ENCODE peak calls at places on chromosomes 13 and 19, in four cellular contexts. O is heart left ventricle, A is PC-9, F is GM23338. H is an unnamed sample.

GRCh38 chr13:96519380-96519779 is 429.5 kb downstream of the HS6ST3 start:
- DNase-seq in O (no peak), A (no peak), F (no peak), H (no peak)

GRCh38 chr13:24921881-24922280 is 157.9 kb downstream of the RNF17 start:
- DNase-seq in O (no peak), A (no peak), F (no peak), H (no peak)

GRCh38 chr19:3061214-3062161 is 807 bp downstream of the TLE5 start:
- DNase-seq in O (peak; percentile 78), A (no peak), F (no peak), H (no peak)

GRCh38 chr13:67971291-67971690 is 741.2 kb upstream of the PCDH9 start:
- DNase-seq in O (no peak), A (no peak), F (peak; percentile 3), H (no peak)

GRCh38 chr19:21128901-21129698 is 12.7 kb upstream of the ZNF431 start:
- DNase-seq in O (no peak), A (no peak), F (no peak), H (no peak)

GRCh38 chr19:58229255-58229639 is 533 bp downstream of the ZNF544 start:
- DNase-seq in O (peak; percentile 41), A (no peak), F (peak; percentile 71), H (no peak)

GRCh38 chr13:113634279-113635047 is 23.5 kb downstream of the ATP4B start:
- DNase-seq in O (peak; percentile 7), A (no peak), F (no peak), H (no peak)

GRCh38 chr13:51802601-51803000 is 1.4 kb downstream of the DHRS12 start:
- DNase-seq in O (no peak), A (no peak), F (no peak), H (no peak)

GRCh38 chr13:51834581-51835158 is 10.3 kb downstream of the TMEM272 start:
- DNase-seq in O (no peak), A (no peak), F (no peak), H (no peak)

GRCh38 chr19:7006305-7006704 is 14.9 kb downstream of the MBD3L2B start:
- DNase-seq in O (no peak), A (no peak), F (no peak), H (no peak)

GRCh38 chr19:49635530-49636229 is 4.3 kb downstream of the RRAS start:
- DNase-seq in O (no peak), A (no peak), F (peak; percentile 38), H (no peak)

GRCh38 chr19:6568010-6568411 is 22.9 kb downstream of the CD70 start:
- DNase-seq in O (no peak), A (peak; percentile 58), F (no peak), H (no peak)

GRCh38 chr19:45146251-45146650 is 14.5 kb downstream of the NKPD1 start:
- DNase-seq in O (no peak), A (no peak), F (peak; percentile 36), H (no peak)

GRCh38 chr13:23557733-23558132 is 12.5 kb upstream of the TNFRSF19 start:
- DNase-seq in O (no peak), A (no peak), F (no peak), H (no peak)

GRCh38 chr13:23560571-23561089 is 9.6 kb upstream of the TNFRSF19 start:
- DNase-seq in O (no peak), A (no peak), F (no peak), H (no peak)

GRCh38 chr13:23557043-23557442 is 13.2 kb upstream of the TNFRSF19 start:
- DNase-seq in O (no peak), A (no peak), F (no peak), H (no peak)

GRCh38 chr13:23561261-23561660 is 9.0 kb upstream of the TNFRSF19 start:
- DNase-seq in O (no peak), A (no peak), F (no peak), H (no peak)

DNA sequence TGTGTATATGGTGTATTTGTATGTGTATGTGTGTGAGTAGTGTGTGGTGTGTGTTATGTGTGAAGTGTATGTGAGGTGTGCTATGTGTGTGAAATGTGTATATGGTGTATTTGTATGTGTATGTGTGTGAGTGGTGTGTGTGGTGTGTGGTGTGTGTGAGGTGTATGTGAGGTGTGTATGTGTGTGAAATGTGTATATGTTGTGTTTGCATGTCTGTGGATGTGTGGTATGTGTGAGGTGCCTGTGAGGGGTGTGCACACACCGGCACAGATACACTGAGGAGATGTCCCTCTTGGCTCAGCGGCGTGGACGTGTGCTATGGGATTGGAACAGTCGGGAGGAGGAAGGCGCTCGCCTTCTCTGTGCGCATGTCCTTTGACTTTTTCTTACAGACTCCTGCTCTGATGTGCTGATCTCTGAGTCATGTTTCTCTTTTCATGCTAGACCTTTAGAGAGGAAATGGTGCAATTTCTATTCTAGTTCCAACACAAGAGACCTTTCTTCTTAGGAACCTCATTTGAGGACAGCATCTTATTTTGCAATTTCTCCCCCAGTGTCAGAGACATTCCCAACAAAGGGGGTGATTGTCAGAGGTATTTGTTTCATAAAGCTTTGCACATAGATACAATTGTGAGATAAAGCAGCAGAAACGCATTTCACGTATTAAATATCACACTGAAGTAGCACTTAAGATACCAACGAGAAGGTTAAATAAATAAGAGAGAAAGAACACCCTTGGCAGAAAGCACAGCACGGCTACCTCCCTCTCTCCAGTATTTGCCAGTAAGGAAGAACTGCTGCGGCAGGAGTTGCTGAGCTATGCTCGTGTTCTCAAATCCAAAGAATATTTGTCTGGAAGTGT is 11.3 kb upstream of the TNFRSF19 start:
- DNase-seq in O (peak; percentile 78), A (peak; percentile 70), F (peak; percentile 33), H (peak; percentile 75)
- H3K4me3 ChIP-seq in O (peak overlapping the region; percentile 18), A (peak overlapping the region; percentile 48), F (no peak overlapping the region), H (peak overlapping the region; percentile 42)

DNA sequence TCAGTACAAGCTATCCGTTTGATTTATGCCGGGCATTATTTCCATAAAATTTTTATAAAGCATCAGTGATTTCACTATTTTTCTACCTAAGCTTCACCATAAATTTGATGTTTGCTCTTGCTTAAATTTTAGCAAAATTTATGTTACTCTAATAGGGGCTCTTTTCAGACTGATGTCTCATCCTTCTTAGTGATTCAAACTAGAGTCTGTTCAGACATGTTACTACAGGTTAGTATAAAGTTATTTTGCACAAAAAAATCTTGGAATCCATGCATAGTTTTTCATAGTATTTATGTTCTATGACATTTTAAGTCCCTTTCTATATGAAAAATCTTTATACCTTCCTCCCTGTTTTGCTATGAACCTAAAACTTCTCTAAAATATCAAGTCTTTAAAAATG is 1151.9 kb downstream of the SLITRK5 start:
- DNase-seq in O (no peak), A (no peak), F (no peak), H (no peak)
- TF ChIP-seq CTCF in O (no peak), A (no peak), F (no peak), H (no peak)

DNA sequence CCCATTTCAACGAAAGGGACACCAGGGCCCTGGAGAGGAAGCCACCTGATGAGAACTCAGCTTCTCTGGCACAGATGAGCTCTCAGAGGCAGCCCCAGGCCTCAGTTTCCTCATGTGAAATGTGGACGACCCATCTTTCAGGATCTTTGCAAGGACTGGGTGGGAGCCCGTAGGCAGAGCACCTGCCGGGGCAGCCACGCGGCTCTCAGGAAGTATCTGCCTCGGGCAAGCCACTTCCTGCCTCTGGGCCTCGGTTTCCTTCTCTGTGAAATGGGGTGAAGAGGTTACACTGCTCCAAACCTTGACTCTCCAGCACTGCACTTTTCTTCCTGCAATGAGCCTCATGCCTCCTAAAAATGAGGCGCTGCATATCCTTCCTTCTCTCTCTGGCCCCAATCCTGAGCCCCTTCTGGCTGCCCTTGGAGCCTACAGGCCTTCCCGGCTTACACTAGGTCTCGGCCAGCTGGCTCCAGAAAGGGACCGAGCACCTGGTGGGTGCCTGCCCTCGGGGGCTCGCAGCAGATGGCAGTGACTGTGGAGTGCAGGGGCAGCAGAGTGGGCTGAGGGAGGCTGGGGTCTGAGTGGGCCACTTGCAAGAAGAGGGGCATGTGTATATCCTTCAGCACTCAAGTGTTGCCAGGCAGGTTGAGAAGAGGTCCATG is 3.5 kb downstream of the SSBP4 start:
- DNase-seq in O (peak; percentile 24), A (no peak), F (no peak), H (no peak)
- H3K4me3 ChIP-seq in O (no peak overlapping the region), A (no peak overlapping the region), F (no peak overlapping the region), H (no peak overlapping the region)

DNA sequence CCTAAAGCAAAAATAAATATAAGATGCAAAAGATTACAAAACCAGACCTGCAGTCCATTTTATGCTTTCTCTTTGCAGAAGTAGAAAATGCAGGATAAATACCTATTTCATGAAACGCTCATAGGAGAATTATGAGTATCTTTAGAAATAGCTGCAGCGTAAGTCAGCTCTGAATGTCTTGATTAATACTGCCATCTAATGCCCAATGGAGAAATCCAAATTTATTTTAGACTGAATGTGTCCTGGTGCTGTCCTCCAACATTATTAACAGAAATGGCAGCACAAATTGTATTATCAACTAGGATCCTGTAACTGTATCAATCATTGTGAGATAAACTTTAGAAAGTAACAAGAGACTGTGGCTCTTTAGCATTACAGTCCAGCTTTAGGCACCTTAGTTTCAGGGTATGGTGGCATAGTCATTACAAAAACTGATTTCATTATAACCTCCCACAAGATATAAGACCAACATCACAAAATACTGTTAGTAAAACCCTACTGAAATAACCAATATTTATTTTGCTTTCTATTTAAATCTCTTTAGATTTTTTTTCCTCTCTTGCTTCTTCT is 162.1 kb upstream of the MIR17HG start:
- DNase-seq in O (no peak), A (no peak), F (peak; percentile 28), H (no peak)
- TF ChIP-seq CTCF in O (peak; percentile 41), A (peak; percentile 51), F (peak; percentile 59), H (no peak)